ENCODE peak calls at places on chromosomes 6 and 20, in nine cellular contexts. S is transverse colon, N is breast epithelium, C is H1, M is GM23338, E is HCT116, O is spleen, T is Panc1, P is stomach. F is an unnamed sample.

GRCh38 chr6:1024587-1024986 is 287.3 kb upstream of the FOXQ1 start:
- DNase-seq in M (no peak), P (no peak), N (no peak), O (no peak), T (no peak), E (no peak), S (peak; percentile 17), C (no peak), F (no peak)

GRCh38 chr6:17869010-17869752 is 118.3 kb downstream of the KIF13A start:
- DNase-seq in T (no peak), P (no peak), C (no peak), E (no peak), M (no peak), N (no peak), S (no peak), O (no peak), F (no peak)

GRCh38 chr20:56360133-56360898 is 1.5 kb downstream of the FAM210B start:
- DNase-seq in S (no peak), C (no peak), P (no peak), O (no peak), N (no peak), M (no peak), T (no peak), E (no peak), F (no peak)

GRCh38 chr6:89462503-89462902 is 29.6 kb downstream of the ANKRD6 start:
- DNase-seq in S (no peak), C (no peak), P (no peak), M (no peak), T (no peak), E (no peak), O (no peak), N (no peak), F (no peak)

GRCh38 chr6:106747139-106747538 is 117.8 kb downstream of the QRSL1 start:
- DNase-seq in P (no peak), E (no peak), O (no peak), S (peak; percentile 52), M (no peak), T (no peak), N (no peak), C (no peak), F (no peak)

GRCh38 chr20:39800548-39800947 is 838.4 kb downstream of the DHX35 start:
- DNase-seq in N (no peak), E (no peak), C (no peak), T (no peak), S (no peak), M (no peak), O (no peak), P (no peak), F (peak; percentile 69)

GRCh38 chr6:89547286-89547685 is 91.3 kb downstream of the LYRM2 start:
- DNase-seq in P (no peak), C (no peak), M (peak; percentile 33), N (no peak), O (no peak), E (no peak), S (no peak), T (no peak), F (no peak)

GRCh38 chr20:5835870-5836269 is 85.7 kb downstream of the SHLD1 start:
- DNase-seq in O (no peak), C (no peak), T (no peak), M (no peak), N (no peak), P (no peak), S (no peak), E (no peak), F (no peak)

GRCh38 chr6:4338884-4339283 is 203.5 kb upstream of the ECI2 start:
- DNase-seq in M (no peak), N (no peak), C (no peak), T (no peak), P (no peak), S (no peak), O (no peak), E (no peak), F (no peak)

GRCh38 chr20:4150095-4150492 is 134.7 kb upstream of the RNF24 start:
- DNase-seq in E (no peak), P (no peak), C (no peak), N (peak; percentile 24), S (no peak), T (no peak), M (no peak), O (no peak), F (peak; percentile 63)

GRCh38 chr20:41089555-41089954 is 47.8 kb upstream of the PLCG1 start:
- DNase-seq in P (no peak), M (no peak), C (no peak), E (no peak), N (no peak), S (no peak), O (no peak), T (no peak), F (no peak)

GRCh38 chr20:41086402-41087324 is 50.7 kb upstream of the PLCG1 start:
- DNase-seq in P (no peak), O (no peak), S (no peak), T (no peak), M (no peak), E (no peak), C (no peak), N (no peak), F (no peak)

GRCh38 chr20:41085606-41086005 is 51.7 kb upstream of the PLCG1 start:
- DNase-seq in P (no peak), N (no peak), E (no peak), S (no peak), O (no peak), C (no peak), T (no peak), M (no peak), F (no peak)

GRCh38 chr20:41087325-41087685 is 50.0 kb upstream of the PLCG1 start:
- DNase-seq in M (no peak), O (no peak), T (no peak), S (no peak), N (no peak), E (no peak), P (no peak), C (no peak), F (no peak)

DNA sequence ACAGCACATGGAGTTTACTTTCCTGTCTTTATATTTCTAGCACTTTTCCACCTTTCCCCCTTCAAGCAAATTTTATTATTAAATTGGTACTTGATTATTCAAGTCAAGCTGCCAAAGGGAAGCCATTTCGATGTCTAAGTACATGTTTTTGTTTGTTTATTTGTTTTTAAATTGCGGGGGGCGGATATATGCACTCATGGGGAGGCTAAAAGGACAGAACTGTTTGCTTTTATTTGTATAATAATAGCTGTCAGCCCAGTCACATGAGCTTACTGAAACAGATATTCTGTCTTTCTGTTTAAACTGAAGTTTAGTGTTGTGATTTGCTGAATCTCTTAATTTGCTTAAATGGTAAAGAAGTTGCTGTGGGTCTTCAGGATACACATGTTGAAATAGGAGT is 49.6 kb upstream of the PLCG1 start:
- DNase-seq in M (no peak), C (no peak), N (no peak), P (no peak), T (no peak), E (no peak), O (no peak), S (no peak), F (no peak)
- H3K36me3 ChIP-seq in M (peaks cover 24% of the 10 kb centered on the region), C (peaks cover 16% of the 10 kb centered on the region), N (no peaks in the 10 kb centered on the region), P (peaks cover 70% of the 10 kb centered on the region), T (peaks cover 43% of the 10 kb centered on the region), E (peaks cover 38% of the 10 kb centered on the region), O (peaks cover 45% of the 10 kb centered on the region), S (peaks cover 32% of the 10 kb centered on the region), F (peaks cover 9% of the 10 kb centered on the region)

GRCh38 chr20:46037036-46037435 is 8.0 kb downstream of the SLC12A5 start:
- DNase-seq in O (no peak), E (no peak), P (no peak), N (no peak), T (no peak), M (no peak), S (no peak), C (no peak), F (no peak)

GRCh38 chr20:46035713-46036112 is 6.7 kb downstream of the SLC12A5 start:
- DNase-seq in O (no peak), N (no peak), E (no peak), S (no peak), M (no peak), T (no peak), C (no peak), P (no peak), F (no peak)

GRCh38 chr20:46035253-46035652 is 6.2 kb downstream of the SLC12A5 start:
- DNase-seq in C (no peak), S (no peak), O (no peak), T (no peak), N (no peak), P (no peak), M (no peak), E (no peak), F (no peak)

GRCh38 chr20:46031701-46032254 is 2.8 kb downstream of the SLC12A5 start:
- DNase-seq in O (no peak), M (peak; percentile 91), T (no peak), S (no peak), P (peak; percentile 39), N (no peak), C (no peak), E (no peak), F (no peak)

GRCh38 chr20:46036370-46036769 is 7.4 kb downstream of the SLC12A5 start:
- DNase-seq in S (no peak), P (no peak), T (no peak), O (no peak), N (no peak), M (no peak), C (no peak), E (no peak), F (no peak)
- TF ChIP-seq POLR2AphosphoS5 in S (no peak), P (no peak), T (no peak), O (no peak), N (no peak), M (no peak), C (no peak), E (no peak), F (no peak)

GRCh38 chr6:108168501-108168979 is 2.7 kb downstream of the NR2E1 start:
- DNase-seq in P (peak; percentile 42), O (peak; percentile 88), M (peak; percentile 71), N (no peak), S (peak; percentile 29), E (no peak), T (no peak), C (no peak), F (no peak)
- H3K27me3 ChIP-seq in P (peaks cover 60% of the 10 kb centered on the region), O (peaks cover 99% of the 10 kb centered on the region), M (peaks cover 100% of the 10 kb centered on the region), N (peaks cover 86% of the 10 kb centered on the region), S (peaks cover 100% of the 10 kb centered on the region), E (no peaks in the 10 kb centered on the region), T (peaks cover 23% of the 10 kb centered on the region), C (peaks cover 94% of the 10 kb centered on the region), F (peaks cover 95% of the 10 kb centered on the region)

GRCh38 chr6:138415125-138415524 is 11.1 kb downstream of the HEBP2 start:
- DNase-seq in M (no peak), S (no peak), E (no peak), C (no peak), N (no peak), T (no peak), O (no peak), P (no peak), F (no peak)

GRCh38 chr6:138406443-138406842 is 2.4 kb downstream of the HEBP2 start:
- DNase-seq in O (no peak), S (peak; percentile 43), T (no peak), M (no peak), P (no peak), C (no peak), E (no peak), N (no peak), F (no peak)

GRCh38 chr6:138410048-138410735 is 6.2 kb downstream of the HEBP2 start:
- DNase-seq in S (no peak), C (no peak), T (no peak), O (no peak), E (no peak), M (no peak), P (no peak), N (no peak), F (no peak)

GRCh38 chr6:138416201-138416600 is 12.2 kb downstream of the HEBP2 start:
- DNase-seq in O (no peak), T (no peak), N (no peak), M (no peak), C (no peak), E (no peak), S (no peak), P (no peak), F (no peak)

GRCh38 chr6:138410972-138411667 is 7.1 kb downstream of the HEBP2 start:
- DNase-seq in E (peak; percentile 16), S (no peak), M (no peak), O (no peak), P (no peak), T (peak; percentile 71), C (no peak), N (no peak), F (no peak)
- H3K36me3 ChIP-seq in E (peaks cover 31% of the 10 kb centered on the region), S (peaks cover 39% of the 10 kb centered on the region), M (peaks cover 45% of the 10 kb centered on the region), O (peaks cover 74% of the 10 kb centered on the region), P (peaks cover 100% of the 10 kb centered on the region), T (peaks cover 6% of the 10 kb centered on the region), C (peaks cover 9% of the 10 kb centered on the region), N (peaks cover 4% of the 10 kb centered on the region), F (no peaks in the 10 kb centered on the region)